ENCODE peak calls at places on chromosomes 7 and 10, in four cellular contexts. H is T-cell, O is mesendoderm, R is AG09319. D is an unnamed sample.

GRCh38 chr10:31884386-31884785 is 44.2 kb downstream of the ARHGAP12 start:
- DNase-seq in H (no peak), O (no peak), R (no peak), D (no peak)

GRCh38 chr7:151383638-151384351 is 26.0 kb downstream of the WDR86 start:
- DNase-seq in H (no peak), O (no peak), R (no peak), D (peak)

GRCh38 chr10:114239117-114239993 is at the start of gene VWA2:
- DNase-seq in H (no peak), O (peak), R (no peak), D (peak)

GRCh38 chr7:47040795-47041194 is 541.1 kb downstream of the TNS3 start:
- DNase-seq in H (no peak), O (no peak), R (no peak), D (no peak)

GRCh38 chr10:101006593-101007098 is 7.0 kb downstream of the LZTS2 start:
- DNase-seq in H (no peak), O (no peak), R (no peak), D (no peak)

GRCh38 chr10:114347191-114347739 is 57.0 kb downstream of the AFAP1L2 start:
- DNase-seq in H (no peak), O (no peak), R (no peak), D (no peak)

GRCh38 chr10:78458983-78459638 is 425.4 kb downstream of the RPS24 start:
- DNase-seq in H (no peak), O (no peak), R (no peak), D (peak)

GRCh38 chr7:45072131-45073030 is 16.4 kb downstream of the NACAD start:
- DNase-seq in H (no peak), O (peak), R (no peak), D (no peak)

GRCh38 chr10:45154481-45154880 is 153.8 kb downstream of the ZNF22 start:
- DNase-seq in H (no peak), O (peak), R (no peak), D (no peak)

GRCh38 chr10:132503581-132504421 is 33.8 kb upstream of the INPP5A start:
- DNase-seq in H (no peak), O (no peak), R (no peak), D (no peak)

GRCh38 chr10:129161184-129161583 is 305.9 kb upstream of the MGMT start:
- DNase-seq in H (no peak), O (peak), R (no peak), D (peak)

GRCh38 chr10:103716206-103717160 is 138.9 kb downstream of the SH3PXD2A start:
- DNase-seq in H (no peak), O (peak), R (no peak), D (no peak)

GRCh38 chr7:130268463-130269317 is 2.0 kb downstream of the CPA2 start:
- DNase-seq in H (no peak), O (no peak), R (no peak), D (no peak)